ENCODE peak calls at places on chromosomes 7 and 10, in four cellular contexts. A is central memory CD8-positive, alpha-beta T cell; E is NCI-H82; Q is NCI-H1694 treated with DMSO at 0.1 percent for 48 hours. Z is an unnamed sample.

GRCh38 chr10:35910234-35910633 is 268.1 kb upstream of the FZD8 start:
- DNase-seq in A (no peak), E (no peak), Q (no peak), Z (no peak)

GRCh38 chr10:111148025-111148424 is 71.2 kb downstream of the ADRA2A start:
- DNase-seq in E (no peak), A (no peak), Q (no peak), Z (no peak)

GRCh38 chr7:27113991-27114866 is 11.7 kb upstream of the HOXA2 start:
- DNase-seq in Q (no peak), E (no peak), A (no peak), Z (peak)

GRCh38 chr10:126955396-126955795 is 50.2 kb downstream of the DOCK1 start:
- DNase-seq in A (no peak), Q (no peak), E (no peak), Z (no peak)

GRCh38 chr7:134195252-134195651 is 68.1 kb downstream of the LRGUK start:
- DNase-seq in E (no peak), A (no peak), Q (no peak), Z (no peak)

GRCh38 chr7:98294798-98295382 is 13.4 kb downstream of the BRI3 start:
- DNase-seq in Q (peak), E (peak), A (no peak), Z (peak)

GRCh38 chr10:93379366-93380042 is 102.6 kb downstream of the MYOF start:
- DNase-seq in Q (no peak), E (no peak), A (no peak), Z (no peak)

GRCh38 chr10:17115683-17116082 is 13.9 kb downstream of the CUBN start:
- DNase-seq in Q (no peak), A (no peak), E (peak), Z (no peak)

GRCh38 chr10:34884272-34884952 is 69.3 kb upstream of the PARD3 start:
- DNase-seq in E (no peak), Q (no peak), A (no peak), Z (no peak)

GRCh38 chr10:63666836-63667383 is 145.7 kb downstream of the REEP3 start:
- DNase-seq in A (no peak), Q (no peak), E (no peak), Z (no peak)

Z was measured in iPS-NIHi11.